ENCODE peak calls at places on chromosome 1, in ten cellular contexts. B, Q, T, H, C, L, F, O, R and J are unnamed samples.

GRCh38 chr1:209248649-209249279 is 334.8 kb upstream of the CAMK1G start:
- DNase-seq in B (peak), Q (no peak), T (peak), H (no peak), C (peak), L (peak), F (peak), O (peak), R (peak), J (peak)

GRCh38 chr1:112508242-112509004 is at the start of gene WNT2B:
- DNase-seq in B (peak), Q (no peak), T (peak), H (peak), C (peak), L (no peak), F (no peak), O (no peak), R (no peak), J (peak)

GRCh38 chr1:209202826-209203439 is 380.6 kb upstream of the CAMK1G start:
- DNase-seq in B (peak), Q (no peak), T (no peak), H (no peak), C (no peak), L (no peak), F (peak), O (peak), R (no peak), J (peak)

GRCh38 chr1:240496941-240497340 is 115.0 kb downstream of the GREM2 start:
- DNase-seq in B (no peak), Q (no peak), T (no peak), H (no peak), C (no peak), L (no peak), F (no peak), O (no peak), R (no peak), J (no peak)

GRCh38 chr1:25997759-25998074 is at the start of gene PAFAH2:
- DNase-seq in B (no peak), Q (peak), T (no peak), H (no peak), C (no peak), L (no peak), F (no peak), O (no peak), R (no peak), J (no peak)

GRCh38 chr1:203796223-203796747 is 862 bp downstream of the ZBED6 start:
- DNase-seq in B (peak), Q (no peak), T (peak), H (no peak), C (peak), L (no peak), F (peak), O (no peak), R (no peak), J (peak)

GRCh38 chr1:181503130-181503810 is 20.0 kb downstream of the CACNA1E start:
- DNase-seq in B (no peak), Q (no peak), T (no peak), H (no peak), C (no peak), L (no peak), F (peak), O (no peak), R (no peak), J (peak)

GRCh38 chr1:4695241-4695640 is 40.8 kb downstream of the AJAP1 start:
- DNase-seq in B (no peak), Q (no peak), T (no peak), H (no peak), C (no peak), L (no peak), F (no peak), O (no peak), R (no peak), J (no peak)

GRCh38 chr1:219442575-219442974 is 170.3 kb downstream of the ZC3H11B start:
- DNase-seq in B (no peak), Q (no peak), T (no peak), H (no peak), C (no peak), L (no peak), F (no peak), O (no peak), R (no peak), J (peak)

GRCh38 chr1:208038303-208038702 is 127.4 kb upstream of the CD34 start:
- DNase-seq in B (no peak), Q (no peak), T (no peak), H (no peak), C (no peak), L (no peak), F (no peak), O (no peak), R (no peak), J (no peak)